ENCODE peak calls at places on chromosomes 6 and 20, in eight cellular contexts. T is heart right ventricle, L is stomach, I is tibial nerve, M is dorsolateral prefrontal cortex, R is GM12865, S is AG04449, K is NB4. H is an unnamed sample.

GRCh38 chr6:161437851-161438250 is 164.0 kb upstream of the AGPAT4 start:
- DNase-seq in M (no peak), I (no peak), R (no peak), L (no peak), T (no peak), K (no peak), S (no peak), H (no peak)

GRCh38 chr20:14979472-14979986 is 642.1 kb upstream of the FLRT3 start:
- DNase-seq in S (no peak), R (no peak), K (no peak), T (no peak), L (no peak), I (no peak), M (no peak), H (no peak)

GRCh38 chr20:62165762-62166399 is 16.9 kb upstream of the MTG2 start:
- DNase-seq in L (no peak), T (peak; percentile 57), I (no peak), K (peak; percentile 85), M (no peak), S (no peak), R (no peak), H (no peak)

GRCh38 chr20:33733654-33734576 is 2.1 kb downstream of the ZNF341 start:
- DNase-seq in L (peak; percentile 32), I (no peak), M (no peak), S (peak; percentile 53), K (peak; percentile 87), T (no peak), R (peak; percentile 33), H (peak; percentile 44)

GRCh38 chr6:81376745-81377144 is 375.7 kb downstream of the TENT5A start:
- DNase-seq in K (no peak), I (no peak), L (no peak), S (no peak), R (peak; percentile 8), M (no peak), T (no peak), H (no peak)

GRCh38 chr6:158017621-158018369 is 36.1 kb downstream of the SYNJ2 start:
- DNase-seq in L (no peak), I (no peak), M (no peak), S (no peak), T (no peak), K (no peak), R (no peak), H (no peak)

GRCh38 chr6:121730616-121731015 is 295.2 kb downstream of the GJA1 start:
- DNase-seq in T (no peak), R (no peak), L (no peak), S (no peak), I (no peak), M (no peak), K (no peak), H (no peak)

GRCh38 chr6:157597461-157598312 is 216.7 kb downstream of the ZDHHC14 start:
- DNase-seq in K (peak; percentile 66), S (no peak), L (peak; percentile 70), R (peak; percentile 59), I (no peak), T (peak; percentile 37), M (no peak), H (no peak)

GRCh38 chr6:4055420-4056041 is 23.4 kb downstream of the FAM217A start:
- DNase-seq in R (no peak), M (no peak), I (no peak), S (peak; percentile 50), L (peak; percentile 45), T (no peak), K (peak; percentile 42), H (peak; percentile 44)

GRCh38 chr6:56911847-56912246 is 43.1 kb upstream of the BEND6 start:
- DNase-seq in T (no peak), K (no peak), R (no peak), M (no peak), S (peak; percentile 31), I (no peak), L (no peak), H (peak; percentile 27)

GRCh38 chr6:92647630-92648029 is 771.7 kb downstream of the EPHA7 start:
- DNase-seq in L (no peak), I (no peak), M (no peak), T (no peak), R (no peak), S (no peak), K (no peak), H (no peak)

GRCh38 chr6:81743649-81744048 is 8.8 kb downstream of the TENT5A start:
- DNase-seq in K (no peak), T (no peak), I (no peak), L (no peak), M (no peak), S (no peak), R (no peak), H (no peak)

GRCh38 chr6:37365791-37366190 is 12.0 kb downstream of the RNF8 start:
- DNase-seq in L (no peak), M (no peak), R (no peak), S (no peak), I (no peak), K (peak; percentile 34), T (no peak), H (no peak)

GRCh38 chr20:33490023-33490933 is at the start of gene CBFA2T2:
- DNase-seq in K (no peak), L (no peak), I (peak; percentile 33), M (no peak), S (no peak), T (peak; percentile 69), R (no peak), H (peak; percentile 19)

GRCh38 chr6:20569000-20569610 is 34.8 kb downstream of the CDKAL1 start:
- DNase-seq in T (no peak), R (no peak), S (no peak), K (no peak), M (no peak), L (no peak), I (no peak), H (no peak)

GRCh38 chr6:118501816-118502568 is 46.1 kb upstream of the PLN start:
- DNase-seq in K (no peak), I (no peak), M (no peak), T (no peak), S (no peak), L (no peak), R (no peak), H (no peak)

GRCh38 chr20:57656821-57657536 is 36.8 kb upstream of the ZBP1 start:
- DNase-seq in I (no peak), R (no peak), L (peak; percentile 19), M (no peak), T (no peak), S (no peak), K (no peak), H (no peak)

GRCh38 chr20:50027611-50028105 is 44.9 kb downstream of the SNAI1 start:
- DNase-seq in R (no peak), S (no peak), L (no peak), T (peak; percentile 84), K (no peak), M (peak; percentile 54), I (no peak), H (peak; percentile 80)

GRCh38 chr6:53049389-53049788 is 15.8 kb upstream of the FBXO9 start:
- DNase-seq in R (no peak), K (no peak), S (no peak), L (no peak), M (no peak), T (no peak), I (no peak), H (no peak)

GRCh38 chr20:42027746-42028268 is 409.6 kb upstream of the CHD6 start:
- DNase-seq in M (no peak), S (no peak), R (no peak), I (no peak), K (peak; percentile 6), T (no peak), L (no peak), H (no peak)

GRCh38 chr6:43771210-43771857 is 1.3 kb downstream of the VEGFA start:
- DNase-seq in M (peak; percentile 25), K (peak; percentile 84), R (peak; percentile 77), S (no peak), L (peak; percentile 76), T (peak; percentile 73), I (peak; percentile 41), H (no peak)

GRCh38 chr20:18702736-18703135 is 110.8 kb upstream of the SCP2D1 start:
- DNase-seq in S (no peak), I (peak; percentile 22), T (peak; percentile 56), R (no peak), M (no peak), K (no peak), L (no peak), H (no peak)

GRCh38 chr6:47353822-47354221 is 44.1 kb upstream of the TNFRSF21 start:
- DNase-seq in I (no peak), R (no peak), K (no peak), T (no peak), M (no peak), S (no peak), L (no peak), H (no peak)

GRCh38 chr6:30678964-30679726 is 6.3 kb upstream of the DHX16 start:
- DNase-seq in R (peak; percentile 92), K (peak; percentile 90), M (peak; percentile 83), S (no peak), T (peak; percentile 92), I (peak; percentile 69), L (peak; percentile 90), H (no peak)
- TF ChIP-seq CTCF in R (peak; percentile 96), K (peak; percentile 96), M (peak; percentile 97), S (peak; percentile 94), T (no peak), I (peak; percentile 95), L (peak; percentile 88), H (peak; percentile 96)

GRCh38 chr6:63571883-63572732 is at the start of the genes LOC128125822 and PTP4A1:
- DNase-seq in T (peak; percentile 98), S (peak; percentile 81), L (peak; percentile 99), R (peak; percentile 99), M (peak; percentile 98), K (peak; percentile 99), I (peak; percentile 95), H (peak; percentile 96)
- TF ChIP-seq CTCF in T (no peak), S (no peak), L (no peak), R (no peak), M (no peak), K (no peak), I (no peak), H (no peak)

GRCh38 chr6:11146117-11146826 is 34.7 kb upstream of the ERVFRD-1 start:
- DNase-seq in R (no peak), T (no peak), L (no peak), K (no peak), S (no peak), I (no peak), M (no peak), H (no peak)

GRCh38 chr6:11142296-11143027 is 30.9 kb upstream of the ERVFRD-1 start:
- DNase-seq in M (no peak), I (no peak), K (no peak), L (no peak), R (no peak), T (no peak), S (no peak), H (no peak)

GRCh38 chr6:11140061-11140460 is 28.5 kb upstream of the ERVFRD-1 start:
- DNase-seq in S (no peak), T (no peak), K (no peak), R (no peak), L (no peak), I (no peak), M (no peak), H (no peak)

GRCh38 chr6:11144393-11144829 is 32.9 kb upstream of the ERVFRD-1 start:
- DNase-seq in M (peak; percentile 71), R (peak; percentile 86), K (peak; percentile 86), I (peak; percentile 62), T (peak; percentile 75), L (peak; percentile 82), S (no peak), H (peak; percentile 38)

GRCh38 chr6:11143394-11144371 is 32.2 kb upstream of the ERVFRD-1 start:
- DNase-seq in I (peak; percentile 47), S (no peak), M (no peak), R (no peak), L (peak; percentile 61), K (peak; percentile 96), T (peak; percentile 30), H (peak; percentile 41)
- TF ChIP-seq CTCF in I (no peak), S (no peak), M (no peak), R (no peak), L (no peak), K (no peak), T (no peak), H (no peak)

GRCh38 chr20:35523298-35523888 is 6.1 kb downstream of the C20orf173 start:
- DNase-seq in M (no peak), I (no peak), T (no peak), L (no peak), S (no peak), R (peak; percentile 21), K (peak; percentile 41), H (no peak)
- TF ChIP-seq CTCF in M (no peak), I (no peak), T (peak; percentile 51), L (peak; percentile 46), S (peak; percentile 57), R (peak; percentile 63), K (peak; percentile 78), H (peak; percentile 42)

H was measured in AG09319.